ENCODE peak calls at places on chromosomes 2 and 18, in four cellular contexts. R is esophagus squamous epithelium, Q is HCT116, B is mucosa of descending colon. P is an unnamed sample.
A peak's percentile ranks its signal among the peaks of the same experiment; 100 is the strongest.

GRCh38 chr2:180983468-180984388 is 3.3 kb downstream of the UBE2E3 start:
- DNase-seq in R (no peak), Q (peak; percentile 39), B (no peak), P (peak; percentile 79)

GRCh38 chr2:69385443-69386151 is 1.4 kb downstream of the GFPT1 start:
- DNase-seq in R (no peak), Q (peak; percentile 54), B (no peak), P (peak; percentile 63)

GRCh38 chr2:46400041-46400440 is 79.3 kb upstream of the TMEM247 start:
- DNase-seq in R (no peak), Q (no peak), B (no peak), P (no peak)

GRCh38 chr2:124213977-124214587 is 189.0 kb downstream of the CNTNAP5 start:
- DNase-seq in R (no peak), Q (no peak), B (no peak), P (no peak)

GRCh38 chr18:48136544-48137353 is 206.3 kb upstream of the SMAD2 start:
- DNase-seq in R (no peak), Q (no peak), B (no peak), P (peak; percentile 16)

GRCh38 chr2:43035922-43036321 is 190.5 kb downstream of the ZFP36L2 start:
- DNase-seq in R (no peak), Q (no peak), B (no peak), P (no peak)

GRCh38 chr2:192286093-192286701 is 91.5 kb upstream of the TMEFF2 start:
- DNase-seq in R (no peak), Q (peak; percentile 31), B (no peak), P (peak; percentile 68)

GRCh38 chr18:49500136-49500921 is 13.3 kb upstream of the C18orf32 start:
- DNase-seq in R (no peak), Q (no peak), B (no peak), P (no peak)

GRCh38 chr2:234550511-234551107 is 53.7 kb upstream of the ARL4C start:
- DNase-seq in R (no peak), Q (peak; percentile 66), B (no peak), P (peak; percentile 86)

GRCh38 chr18:13464432-13465125 is 246.0 kb downstream of the LDLRAD4 start:
- DNase-seq in R (peak; percentile 20), Q (no peak), B (peak; percentile 84), P (no peak)

GRCh38 chr2:181203412-181203811 is 223.0 kb downstream of the UBE2E3 start:
- DNase-seq in R (no peak), Q (peak; percentile 79), B (no peak), P (peak; percentile 85)

GRCh38 chr2:172928754-172929153 is 146.9 kb upstream of the MAP3K20 start:
- DNase-seq in R (no peak), Q (no peak), B (no peak), P (peak; percentile 76)

GRCh38 chr2:170533156-170533555 is 182.0 kb upstream of the SP5 start:
- DNase-seq in R (no peak), Q (no peak), B (no peak), P (no peak)

GRCh38 chr2:101344173-101344572 is 35.7 kb upstream of the RNF149 start:
- DNase-seq in R (no peak), Q (no peak), B (no peak), P (no peak)

GRCh38 chr2:160613466-160614153 is 120.0 kb upstream of the RBMS1 start:
- DNase-seq in R (no peak), Q (no peak), B (no peak), P (peak; percentile 86)

GRCh38 chr18:58942486-58942885 is 77.8 kb downstream of the ZNF532 start:
- DNase-seq in R (no peak), Q (no peak), B (no peak), P (no peak)

GRCh38 chr18:12014091-12014490 is 32.8 kb downstream of the IMPA2 start:
- DNase-seq in R (no peak), Q (no peak), B (no peak), P (no peak)

GRCh38 chr18:50709215-50709614 is 110.6 kb downstream of the MRO start:
- DNase-seq in R (no peak), Q (no peak), B (no peak), P (no peak)

GRCh38 chr2:127526940-127527804 is 883 bp upstream of the IWS1 start:
- DNase-seq in R (no peak), Q (peak; percentile 31), B (no peak), P (no peak)

GRCh38 chr2:40384714-40385113 is 67.2 kb downstream of the SLC8A1 start:
- DNase-seq in R (no peak), Q (no peak), B (no peak), P (peak; percentile 88)

GRCh38 chr2:223674998-223675609 is 72.9 kb upstream of the SCG2 start:
- DNase-seq in R (no peak), Q (peak; percentile 54), B (no peak), P (peak; percentile 41)